ENCODE peak calls at places on chromosomes 3 and 15, in seven cellular contexts. D is A549, E is SK-N-SH, K is HCT116, R is K562, G is Panc1, J is GM23338. O is an unnamed sample.

GRCh38 chr15:57356636-57357035 is 19.7 kb upstream of the CGNL1 start:
- DNase-seq in G (no peak), J (peak), R (no peak), D (no peak), K (no peak), E (no peak), O (no peak)

GRCh38 chr15:31214864-31215489 is 111.7 kb upstream of the KLF13 start:
- DNase-seq in J (no peak), R (no peak), E (no peak), G (no peak), K (no peak), D (no peak), O (peak)

GRCh38 chr3:54356299-54357037 is 234.1 kb downstream of the CACNA2D3 start:
- DNase-seq in R (no peak), D (no peak), K (no peak), J (no peak), E (no peak), G (no peak), O (no peak)

GRCh38 chr3:157122116-157122515 is 37.8 kb downstream of the CCNL1 start:
- DNase-seq in R (no peak), K (peak), J (no peak), D (peak), G (no peak), E (no peak), O (no peak)

GRCh38 chr15:70278644-70279043 is 180.9 kb upstream of the TLE3 start:
- DNase-seq in D (no peak), E (no peak), R (no peak), J (no peak), G (no peak), K (no peak), O (no peak)

GRCh38 chr3:136075816-136076215 is 110.3 kb downstream of the PPP2R3A start:
- DNase-seq in E (no peak), J (no peak), G (no peak), D (no peak), K (no peak), R (no peak), O (peak)

GRCh38 chr15:85689729-85690128 is 105.0 kb downstream of the KLHL25 start:
- DNase-seq in R (no peak), D (no peak), J (peak), K (no peak), E (no peak), G (no peak), O (peak)

GRCh38 chr15:80480909-80481308 is 76.7 kb downstream of the ARNT2 start:
- DNase-seq in R (no peak), G (no peak), K (no peak), J (peak), D (no peak), E (no peak), O (no peak)

GRCh38 chr15:84788500-84788899 is 28.7 kb upstream of the ALPK3 start:
- DNase-seq in K (no peak), J (no peak), D (no peak), E (no peak), G (no peak), R (no peak), O (no peak)

GRCh38 chr3:46717447-46718231 is at the start of gene PRSS50:
- DNase-seq in D (no peak), G (no peak), J (peak), R (peak), E (peak), K (no peak), O (no peak)

GRCh38 chr15:89822951-89823701 is 8.5 kb upstream of the ANPEP start:
- DNase-seq in D (no peak), E (peak), K (no peak), G (no peak), R (no peak), J (no peak), O (no peak)

GRCh38 chr15:42401544-42402478 is 42.5 kb downstream of the CAPN3 start:
- DNase-seq in D (no peak), K (peak), R (peak), G (no peak), E (no peak), J (no peak), O (peak)

GRCh38 chr3:47954562-47954961 is 61.7 kb downstream of the MAP4 start:
- DNase-seq in G (no peak), R (peak), K (no peak), E (peak), J (no peak), D (no peak), O (no peak)

GRCh38 chr15:60740231-60740630 is 261.3 kb upstream of the ICE2 start:
- DNase-seq in D (no peak), G (no peak), J (no peak), K (no peak), E (no peak), R (no peak), O (no peak)

GRCh38 chr15:43218908-43219706 is 1.7 kb downstream of the EPB42 start:
- DNase-seq in G (no peak), D (no peak), E (peak), R (peak), J (peak), K (no peak), O (peak)

GRCh38 chr3:133413166-133414020 is 13.5 kb downstream of the BFSP2 start:
- DNase-seq in G (peak), R (no peak), K (no peak), J (no peak), E (no peak), D (no peak), O (no peak)

GRCh38 chr3:33440328-33440577 is at the start of gene UBP1:
- DNase-seq in D (no peak), E (peak), J (no peak), K (no peak), R (no peak), G (no peak), O (no peak)

GRCh38 chr15:74378853-74379252 is 11.4 kb upstream of the CYP11A1 start:
- DNase-seq in E (peak), G (no peak), J (no peak), K (no peak), D (no peak), R (no peak), O (no peak)

GRCh38 chr3:17741621-17742091 is 775 bp downstream of the TBC1D5 start:
- DNase-seq in E (peak), J (no peak), K (no peak), G (no peak), D (no peak), R (peak), O (peak)

GRCh38 chr3:113758389-113759029 is 11.7 kb downstream of the ATP6V1A start:
- DNase-seq in E (no peak), D (no peak), K (no peak), J (no peak), R (no peak), G (no peak), O (no peak)

GRCh38 chr3:56547486-56547885 is 9.5 kb upstream of the CCDC66 start:
- DNase-seq in J (no peak), R (no peak), G (no peak), E (peak), K (peak), D (no peak), O (no peak)

GRCh38 chr15:100001405-100001804 is 268.2 kb upstream of the LYSMD4 start:
- DNase-seq in G (no peak), R (no peak), K (no peak), D (no peak), E (no peak), J (no peak), O (no peak)

GRCh38 chr3:58321791-58322190 is 10.9 kb upstream of the PXK start:
- DNase-seq in R (no peak), J (peak), E (no peak), D (no peak), K (no peak), G (no peak), O (no peak)

GRCh38 chr15:79874242-79874641 is 22.6 kb downstream of the MTHFS start:
- DNase-seq in R (no peak), G (no peak), J (no peak), D (no peak), K (peak), E (no peak), O (no peak)

GRCh38 chr15:78264304-78265136 is at the start of gene DNAJA4:
- DNase-seq in E (peak), G (no peak), D (no peak), J (peak), K (no peak), R (no peak), O (peak)

GRCh38 chr3:195727596-195728195 is 6.9 kb downstream of the MUC20 start:
- DNase-seq in D (no peak), G (no peak), E (peak), R (no peak), J (no peak), K (no peak), O (no peak)
- TF ChIP-seq REST in D (no peak), G (no peak), E (no peak), R (no peak), J (no peak), K (no peak), O (no peak)

GRCh38 chr3:173043757-173044156 is 97.3 kb downstream of the SPATA16 start:
- DNase-seq in E (no peak), G (no peak), J (no peak), D (no peak), K (no peak), R (no peak), O (no peak)

GRCh38 chr3:173044998-173045397 is 96.0 kb downstream of the SPATA16 start:
- DNase-seq in J (no peak), D (no peak), E (no peak), R (no peak), K (no peak), G (no peak), O (no peak)

DNA sequence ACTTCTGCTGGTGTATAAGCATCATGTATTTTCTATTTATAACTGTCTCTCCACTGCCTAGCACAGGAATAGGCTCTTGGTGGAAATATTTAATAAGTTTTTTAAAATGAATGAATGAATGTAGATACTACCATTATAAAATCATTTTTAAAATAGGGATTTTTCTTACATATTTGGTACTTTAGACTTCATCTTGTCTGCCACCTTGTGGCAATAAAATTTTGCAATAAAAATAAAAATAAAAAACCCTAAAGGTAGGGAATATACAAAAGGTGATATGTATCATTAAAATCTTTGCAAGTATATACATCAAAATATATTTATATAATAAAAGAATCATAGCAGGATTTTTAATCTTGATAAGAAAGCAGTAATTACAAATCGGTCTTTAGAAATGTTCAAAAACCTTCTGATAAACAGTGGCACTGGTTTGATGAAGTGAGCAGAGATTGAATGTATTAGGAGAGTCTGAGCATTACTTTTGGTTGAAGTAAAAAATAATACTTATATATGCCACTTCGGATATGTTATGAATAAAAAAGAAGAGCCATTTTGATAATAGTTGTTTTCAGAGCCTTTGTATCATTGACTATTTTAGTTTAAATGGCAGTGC is 95.2 kb downstream of the SPATA16 start:
- DNase-seq in G (no peak), K (no peak), D (no peak), E (no peak), J (no peak), R (no peak), O (no peak)
- TF ChIP-seq REST in G (no peak), K (no peak), D (no peak), E (no peak), J (no peak), R (no peak), O (no peak)

DNA sequence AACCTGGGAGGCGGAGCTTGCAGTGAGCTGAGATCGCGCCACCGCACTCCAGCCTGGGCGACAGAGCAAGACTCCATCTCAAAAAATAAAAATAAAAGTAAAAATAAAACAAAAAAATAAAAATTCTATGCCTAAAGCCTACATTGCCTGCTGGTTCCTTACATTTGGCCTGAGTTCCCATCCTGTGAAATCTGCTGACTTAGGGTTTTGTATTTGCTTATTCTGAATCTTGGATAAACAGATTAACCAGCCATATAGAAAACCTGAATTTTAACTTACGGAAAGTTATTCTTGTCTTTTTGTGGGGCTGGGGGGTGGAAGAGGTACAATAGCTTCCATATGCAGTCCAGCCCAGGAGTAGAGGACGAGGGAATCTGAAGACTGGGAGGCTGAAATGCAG is 73.7 kb upstream of the UMPS start:
- DNase-seq in E (no peak), G (no peak), D (no peak), K (no peak), R (no peak), J (no peak), O (no peak)
- TF ChIP-seq REST in E (no peak), G (no peak), D (no peak), K (no peak), R (no peak), J (no peak), O (no peak)

GRCh38 chr15:92715753-92716152 is 60.2 kb upstream of the FAM174B start:
- DNase-seq in J (peak), K (no peak), G (no peak), D (no peak), R (no peak), E (no peak), O (no peak)
- TF ChIP-seq REST in J (no peak), K (no peak), G (no peak), D (no peak), R (no peak), E (no peak), O (no peak)

GRCh38 chr3:25428003-25428861 is at the start of gene RARB:
- DNase-seq in G (no peak), J (peak), R (peak), K (no peak), D (peak), E (peak), O (peak)
- TF ChIP-seq REST in G (no peak), J (no peak), R (no peak), K (no peak), D (no peak), E (peak), O (no peak)

GRCh38 chr3:173742491-173742890 is 344.9 kb downstream of the NLGN1 start:
- DNase-seq in R (no peak), K (no peak), D (no peak), G (no peak), E (no peak), J (no peak), O (no peak)
- TF ChIP-seq REST in R (no peak), K (no peak), D (no peak), G (no peak), E (no peak), J (no peak), O (no peak)

GRCh38 chr3:52453496-52454234 is at the start of gene TNNC1:
- DNase-seq in D (no peak), J (peak), R (no peak), G (no peak), E (no peak), K (no peak), O (no peak)
- TF ChIP-seq REST in D (no peak), J (no peak), R (no peak), G (no peak), E (no peak), K (no peak), O (no peak)

GRCh38 chr3:147406255-147407023 is at the start of gene ZIC4:
- DNase-seq in R (no peak), G (no peak), D (no peak), E (no peak), J (peak), K (no peak), O (no peak)

GRCh38 chr3:147408180-147409105 is 722 bp upstream of the ZIC1 start:
- DNase-seq in R (no peak), K (no peak), E (no peak), D (no peak), G (no peak), J (peak), O (no peak)

GRCh38 chr3:147409143-147410121 is at the start of gene ZIC1:
- DNase-seq in G (no peak), K (no peak), R (no peak), J (peak), E (peak), D (no peak), O (no peak)

GRCh38 chr3:147407107-147407494 is 758 bp upstream of the ZIC4 start:
- DNase-seq in G (no peak), E (no peak), K (no peak), D (no peak), J (peak), R (no peak), O (no peak)

DNA sequence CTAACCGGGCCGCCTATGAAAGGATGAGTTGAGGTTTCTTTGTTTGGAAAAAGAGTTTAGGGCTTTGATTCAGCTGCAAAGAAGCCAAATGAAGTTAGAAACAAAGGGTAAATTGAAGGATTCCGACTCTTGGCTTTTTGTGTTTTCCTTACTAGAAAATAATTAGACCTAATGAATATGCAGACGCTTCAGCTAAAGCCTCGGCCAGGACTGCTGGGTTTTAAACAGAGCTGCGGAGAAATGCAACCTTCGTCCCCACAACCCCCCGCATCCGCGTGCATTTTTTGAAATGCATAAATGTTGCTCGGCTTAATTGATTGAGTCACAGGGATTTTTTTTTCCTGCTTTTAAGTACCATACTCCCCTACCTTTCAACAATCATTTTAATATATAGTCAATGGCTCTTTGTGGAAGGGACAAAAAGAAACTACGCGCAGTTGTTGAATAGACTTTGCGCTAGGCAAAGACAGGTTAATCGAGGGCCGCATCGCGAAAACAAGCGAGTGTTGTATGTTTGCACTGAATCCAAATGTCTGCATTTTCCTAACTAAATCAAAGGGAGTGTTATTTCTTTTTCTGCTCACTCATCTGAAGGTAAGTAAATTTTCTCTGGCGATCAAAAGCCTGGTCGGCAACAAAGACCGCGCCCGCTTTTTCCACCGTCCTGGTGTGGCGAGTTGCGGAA is 1.3 kb upstream of the ZIC4 start:
- DNase-seq in J (peak), G (no peak), E (no peak), K (no peak), R (no peak), D (no peak), O (no peak)
- TF ChIP-seq REST in J (no peak), G (no peak), E (no peak), K (no peak), R (no peak), D (no peak), O (no peak)

GRCh38 chr3:71723452-71724170 is 1.6 kb downstream of the EIF4E3 start:
- DNase-seq in J (no peak), K (no peak), E (no peak), R (no peak), G (no peak), D (no peak), O (no peak)
- TF ChIP-seq REST in J (no peak), K (no peak), E (no peak), R (no peak), G (no peak), D (no peak), O (no peak)